ENCODE peak calls at places on chromosomes 13 and 19, in ten cellular contexts. E is epithelial cell of proximal tubule, K is endothelial cell, Y is heart left ventricle, B is H1, H is lower leg skin, X is thoracic aorta, I is WERI-Rb-1, M is AG09319, D is transverse colon. O is an unnamed sample.

GRCh38 chr13:94389544-94390351 is 89.7 kb downstream of the DCT start:
- DNase-seq in E (no peak), K (no peak), Y (no peak), B (no peak), H (no peak), X (no peak), I (no peak), M (no peak), D (no peak), O (no peak)

GRCh38 chr19:7395793-7396192 is 47.1 kb downstream of the ARHGEF18 start:
- DNase-seq in E (no peak), K (no peak), Y (no peak), B (no peak), H (no peak), X (no peak), I (no peak), M (no peak), D (no peak), O (no peak)

GRCh38 chr13:102392810-102393209 is 9.0 kb downstream of the FGF14 start:
- DNase-seq in E (no peak), K (no peak), Y (no peak), B (no peak), H (no peak), X (no peak), I (no peak), M (no peak), D (no peak), O (no peak)

GRCh38 chr19:45443462-45444317 is 20.0 kb upstream of the ERCC1 start:
- DNase-seq in E (no peak), K (peak), Y (peak), B (peak), H (peak), X (peak), I (peak), M (peak), D (peak), O (peak)

GRCh38 chr19:391726-392374 is 17.1 kb downstream of the C2CD4C start:
- DNase-seq in E (no peak), K (no peak), Y (no peak), B (no peak), H (no peak), X (no peak), I (no peak), M (no peak), D (no peak), O (no peak)

GRCh38 chr19:49596407-49596806 is 5.4 kb downstream of the PRR12 start:
- DNase-seq in E (no peak), K (no peak), Y (no peak), B (no peak), H (no peak), X (no peak), I (no peak), M (no peak), D (no peak), O (no peak)

GRCh38 chr13:29845440-29846056 is 4.9 kb downstream of the UBL3 start:
- DNase-seq in E (no peak), K (no peak), Y (no peak), B (no peak), H (no peak), X (no peak), I (no peak), M (no peak), D (no peak), O (no peak)

GRCh38 chr19:19613456-19613855 is 5.0 kb downstream of the PBX4 start:
- DNase-seq in E (no peak), K (no peak), Y (no peak), B (no peak), H (no peak), X (no peak), I (no peak), M (no peak), D (peak), O (no peak)

GRCh38 chr13:51643114-51643881 is 59.0 kb downstream of the WDFY2 start:
- DNase-seq in E (peak), K (no peak), Y (no peak), B (no peak), H (no peak), X (no peak), I (no peak), M (no peak), D (no peak), O (no peak)

GRCh38 chr19:40283414-40284250 is 1.5 kb downstream of the AKT2 start:
- DNase-seq in E (no peak), K (no peak), Y (no peak), B (no peak), H (no peak), X (no peak), I (no peak), M (no peak), D (no peak), O (no peak)

GRCh38 chr19:14090509-14091085 is at the start of gene SAMD1:
- DNase-seq in E (no peak), K (peak), Y (peak), B (no peak), H (peak), X (peak), I (peak), M (peak), D (peak), O (no peak)

GRCh38 chr13:66492479-66492878 is 737.7 kb downstream of the PCDH9 start:
- DNase-seq in E (no peak), K (peak), Y (no peak), B (no peak), H (no peak), X (no peak), I (peak), M (no peak), D (no peak), O (no peak)

GRCh38 chr19:13887039-13887438 is 10.1 kb downstream of the NANOS3 start:
- DNase-seq in E (no peak), K (no peak), Y (no peak), B (no peak), H (no peak), X (no peak), I (no peak), M (no peak), D (peak), O (no peak)

GRCh38 chr13:112521073-112521685 is 66.8 kb downstream of the TUBGCP3 start:
- DNase-seq in E (no peak), K (no peak), Y (no peak), B (no peak), H (no peak), X (no peak), I (no peak), M (no peak), D (no peak), O (no peak)

GRCh38 chr13:32940601-32941000 is 75.6 kb upstream of the KL start:
- DNase-seq in E (no peak), K (no peak), Y (peak), B (no peak), H (no peak), X (no peak), I (no peak), M (no peak), D (no peak), O (no peak)

GRCh38 chr19:4103073-4103418 is 20.9 kb downstream of the MAP2K2 start:
- DNase-seq in E (no peak), K (no peak), Y (no peak), B (no peak), H (no peak), X (no peak), I (no peak), M (no peak), D (no peak), O (no peak)

GRCh38 chr13:85419611-85420010 is 379.6 kb downstream of the SLITRK6 start:
- DNase-seq in E (no peak), K (no peak), Y (no peak), B (no peak), H (no peak), X (no peak), I (no peak), M (no peak), D (no peak), O (no peak)

GRCh38 chr13:111043575-111043982 is 71.5 kb upstream of the ARHGEF7 start:
- DNase-seq in E (no peak), K (no peak), Y (peak), B (no peak), H (peak), X (no peak), I (no peak), M (no peak), D (no peak), O (peak)

GRCh38 chr19:3748965-3749364 is 12.5 kb downstream of the APBA3 start:
- DNase-seq in E (no peak), K (no peak), Y (no peak), B (no peak), H (no peak), X (no peak), I (peak), M (no peak), D (no peak), O (no peak)

GRCh38 chr13:29733069-29733700 is 117.2 kb downstream of the UBL3 start:
- DNase-seq in E (no peak), K (no peak), Y (no peak), B (no peak), H (no peak), X (no peak), I (no peak), M (no peak), D (no peak), O (no peak)

GRCh38 chr13:106587787-106588186 is 19.9 kb upstream of the ARGLU1 start:
- DNase-seq in E (no peak), K (no peak), Y (no peak), B (no peak), H (no peak), X (no peak), I (no peak), M (no peak), D (no peak), O (peak)

GRCh38 chr19:49658139-49658517 is 7.5 kb downstream of the IRF3 start:
- DNase-seq in E (no peak), K (no peak), Y (no peak), B (no peak), H (no peak), X (no peak), I (no peak), M (no peak), D (no peak), O (no peak)

GRCh38 chr13:112657850-112658445 is 31.9 kb upstream of the ATP11A start:
- DNase-seq in E (peak), K (no peak), Y (no peak), B (no peak), H (peak), X (no peak), I (no peak), M (no peak), D (no peak), O (peak)

GRCh38 chr13:111659842-111660241 is 339.4 kb downstream of the TEX29 start:
- DNase-seq in E (no peak), K (no peak), Y (peak), B (no peak), H (peak), X (no peak), I (no peak), M (no peak), D (no peak), O (no peak)

GRCh38 chr13:93603043-93603442 is 376.4 kb downstream of the GPC6 start:
- DNase-seq in E (peak), K (no peak), Y (no peak), B (peak), H (no peak), X (peak), I (no peak), M (peak), D (no peak), O (no peak)

GRCh38 chr19:42246143-42246868 is 3.9 kb upstream of the GSK3A start:
- DNase-seq in E (no peak), K (peak), Y (peak), B (no peak), H (peak), X (peak), I (peak), M (peak), D (peak), O (peak)
- TF ChIP-seq CTCF in E (peak), K (peak), Y (peak), B (peak), H (no peak), X (peak), I (peak), M (peak), D (peak), O (peak)

DNA sequence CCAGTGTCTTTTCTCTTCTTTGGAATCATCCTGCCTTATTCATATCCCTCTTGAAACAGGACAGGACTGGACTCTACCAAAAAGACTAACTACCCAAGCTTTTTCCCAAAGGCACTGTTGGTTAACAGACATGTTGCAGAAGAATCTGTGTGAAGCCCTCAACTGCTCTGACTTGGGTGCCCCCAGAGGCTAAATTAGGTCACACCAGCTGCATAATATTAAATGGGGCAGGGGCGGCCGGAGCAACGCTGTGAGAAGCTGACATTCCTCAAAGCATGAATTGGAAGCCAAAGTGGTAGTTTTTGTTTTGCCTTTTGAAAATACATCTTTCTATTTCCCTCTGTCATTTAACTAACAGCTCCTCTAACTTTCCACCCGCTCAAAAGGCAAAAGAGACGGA is 185.9 kb downstream of the LHFPL6 start:
- DNase-seq in E (no peak), K (peak), Y (peak), B (no peak), H (no peak), X (no peak), I (no peak), M (no peak), D (no peak), O (no peak)
- TF ChIP-seq CTCF in E (peak), K (peak), Y (peak), B (peak), H (no peak), X (peak), I (peak), M (no peak), D (no peak), O (no peak)

DNA sequence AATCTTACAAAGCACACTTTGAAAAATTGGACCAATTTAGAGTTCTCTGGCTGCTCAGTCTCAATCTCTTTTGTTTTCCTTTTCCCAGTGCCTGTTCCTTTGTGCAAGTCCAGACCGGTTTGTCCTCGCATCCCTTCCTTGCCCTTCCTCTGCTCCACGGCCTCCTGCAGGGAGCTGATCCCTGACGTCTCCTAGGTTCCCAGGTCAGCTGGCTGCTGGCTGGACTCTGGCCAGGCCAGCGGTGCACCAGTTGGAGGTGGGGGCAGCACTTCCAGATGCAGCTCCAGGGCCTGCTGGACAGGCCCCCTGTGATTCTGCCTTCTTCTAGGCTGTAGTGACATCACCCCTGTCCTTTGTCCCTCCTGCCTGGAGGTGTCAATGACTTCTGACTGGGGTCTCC is 44.0 kb upstream of the KPNA3 start:
- DNase-seq in E (no peak), K (no peak), Y (no peak), B (no peak), H (no peak), X (no peak), I (peak), M (no peak), D (no peak), O (no peak)
- TF ChIP-seq CTCF in E (no peak), K (no peak), Y (no peak), B (no peak), H (no peak), X (no peak), I (no peak), M (no peak), D (no peak), O (no peak)

GRCh38 chr13:78247362-78247761 is 328.7 kb upstream of the EDNRB start:
- DNase-seq in E (no peak), K (no peak), Y (no peak), B (no peak), H (no peak), X (no peak), I (no peak), M (no peak), D (no peak), O (no peak)

GRCh38 chr13:78238911-78239310 is 320.3 kb upstream of the EDNRB start:
- DNase-seq in E (no peak), K (no peak), Y (no peak), B (no peak), H (no peak), X (no peak), I (no peak), M (no peak), D (no peak), O (no peak)

GRCh38 chr13:78239681-78240080 is 321.1 kb upstream of the EDNRB start:
- DNase-seq in E (no peak), K (no peak), Y (no peak), B (no peak), H (no peak), X (no peak), I (no peak), M (no peak), D (no peak), O (no peak)

GRCh38 chr13:78241278-78241919 is 322.8 kb upstream of the EDNRB start:
- DNase-seq in E (no peak), K (peak), Y (peak), B (peak), H (no peak), X (no peak), I (peak), M (no peak), D (peak), O (peak)
- TF ChIP-seq CTCF in E (peak), K (peak), Y (peak), B (peak), H (no peak), X (no peak), I (peak), M (peak), D (peak), O (peak)

DNA sequence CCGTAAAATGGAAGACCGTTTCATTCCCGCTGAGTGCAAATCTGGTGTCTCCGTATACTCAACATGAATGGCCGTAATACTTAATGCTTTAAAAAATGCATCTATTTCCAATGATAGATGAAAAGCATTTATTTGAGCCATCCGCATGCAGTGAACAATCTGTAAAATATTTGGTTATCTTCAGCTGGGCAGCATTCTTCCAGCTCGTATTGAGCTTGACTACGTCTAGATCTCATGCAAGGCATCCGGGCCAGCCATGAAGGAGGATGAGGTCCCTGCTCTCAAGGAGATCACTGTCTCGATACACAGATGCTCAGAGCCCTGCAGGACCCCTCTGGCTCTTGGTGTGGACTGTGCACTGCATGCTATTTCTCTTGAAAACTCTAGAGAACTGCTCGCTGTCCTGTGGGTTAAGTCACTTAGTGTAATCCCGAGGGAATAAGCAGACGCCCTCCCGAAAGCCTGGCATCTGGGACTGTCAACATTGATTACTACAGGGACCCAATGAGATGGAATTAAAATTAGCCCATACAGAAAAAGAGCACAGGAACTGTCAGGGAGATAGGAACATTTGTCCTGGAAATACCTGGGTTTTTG is 112.4 kb upstream of the RNF113B start:
- DNase-seq in E (no peak), K (no peak), Y (no peak), B (no peak), H (no peak), X (no peak), I (peak), M (no peak), D (no peak), O (no peak)
- TF ChIP-seq CTCF in E (no peak), K (no peak), Y (no peak), B (no peak), H (no peak), X (no peak), I (peak), M (no peak), D (no peak), O (no peak)

DNA sequence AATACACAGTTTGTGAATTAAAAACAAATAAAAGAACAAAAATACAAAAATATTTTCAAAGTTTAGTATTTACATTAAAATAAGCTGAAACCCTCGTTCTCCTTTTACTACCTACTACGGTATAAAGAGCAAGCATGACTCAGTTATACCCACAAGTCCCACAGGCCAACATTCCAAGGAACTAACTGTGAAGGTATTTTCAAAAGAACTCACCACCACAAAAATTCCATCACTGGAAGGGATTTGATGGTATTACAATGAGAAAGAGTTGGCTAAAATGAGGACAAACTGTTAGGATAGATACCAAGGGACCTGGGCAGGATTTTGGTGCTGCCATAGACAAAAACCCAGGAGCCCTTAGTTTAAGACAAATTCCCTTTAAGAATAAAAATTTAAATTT is 122.7 kb downstream of the TBC1D4 start:
- DNase-seq in E (peak), K (no peak), Y (no peak), B (peak), H (no peak), X (no peak), I (no peak), M (peak), D (no peak), O (no peak)
- TF ChIP-seq CTCF in E (no peak), K (no peak), Y (no peak), B (no peak), H (no peak), X (no peak), I (no peak), M (no peak), D (no peak), O (no peak)

DNA sequence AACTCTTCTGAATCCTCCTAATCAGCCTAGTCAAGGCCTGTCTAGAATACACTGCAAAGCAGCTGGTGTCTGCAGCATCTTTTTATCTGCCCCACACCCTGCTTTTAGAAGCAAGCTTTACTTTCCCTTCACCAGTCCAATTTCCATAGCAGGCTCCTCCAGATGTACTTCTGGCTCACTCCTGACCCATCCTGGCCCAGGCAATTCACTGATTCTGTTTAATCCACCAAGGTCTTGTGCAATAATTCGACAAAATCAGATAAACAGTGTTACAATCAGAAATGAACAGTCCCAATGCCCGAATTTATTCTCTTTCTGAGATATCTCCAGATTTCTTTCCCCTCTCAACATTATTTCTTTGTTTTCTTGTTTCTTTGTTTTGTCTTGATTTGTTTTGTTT is 415.2 kb upstream of the SGCG start:
- DNase-seq in E (no peak), K (no peak), Y (no peak), B (no peak), H (no peak), X (no peak), I (no peak), M (no peak), D (no peak), O (no peak)
- TF ChIP-seq CTCF in E (no peak), K (no peak), Y (no peak), B (no peak), H (no peak), X (no peak), I (no peak), M (no peak), D (no peak), O (no peak)

GRCh38 chr13:20702945-20703784 is at the start of gene IL17D:
- DNase-seq in E (no peak), K (peak), Y (no peak), B (no peak), H (peak), X (no peak), I (peak), M (no peak), D (peak), O (peak)
- TF ChIP-seq CTCF in E (no peak), K (no peak), Y (no peak), B (no peak), H (no peak), X (no peak), I (no peak), M (no peak), D (no peak), O (no peak)